ENCODE peak calls at places on chromosomes 1 and 21, in eight cellular contexts. One of them, this sample, is unnamed.
A peak's percentile ranks its signal among the peaks of the same experiment; 100 is the strongest.

GRCh38 chr1:8409107-8409506 is 91.2 kb downstream of the SLC45A1 start:
- DNase-seq in HT1080: no peak
- DNase-seq in stomach: no peak
- DNase-seq in effector CD4-positive, alpha-beta T cell: no peak
- DNase-seq in T1000: no peak
- DNase-seq in NCI-H510A: peak; percentile 9
- DNase-seq in amniotic stem cell: no peak
- DNase-seq in stimulated activated CD4-positive, alpha-beta T cell treated with anti-CD3 and anti-CD28 coated beads, Interleukin-15, amount 100 ng/mL, for 1 hour: no peak
- DNase-seq in this sample: no peak

GRCh38 chr1:36582066-36582755 is 99.5 kb upstream of the CSF3R start:
- DNase-seq in stomach: no peak
- DNase-seq in NCI-H510A: no peak
- DNase-seq in effector CD4-positive, alpha-beta T cell: no peak
- DNase-seq in HT1080: no peak
- DNase-seq in T1000: no peak
- DNase-seq in amniotic stem cell: no peak
- DNase-seq in stimulated activated CD4-positive, alpha-beta T cell treated with anti-CD3 and anti-CD28 coated beads, Interleukin-15, amount 100 ng/mL, for 1 hour: no peak
- DNase-seq in this sample: no peak

GRCh38 chr1:202567747-202568146 is 142.5 kb downstream of the SYT2 start:
- DNase-seq in stimulated activated CD4-positive, alpha-beta T cell treated with anti-CD3 and anti-CD28 coated beads, Interleukin-15, amount 100 ng/mL, for 1 hour: no peak
- DNase-seq in amniotic stem cell: no peak
- DNase-seq in stomach: no peak
- DNase-seq in HT1080: peak; percentile 25
- DNase-seq in effector CD4-positive, alpha-beta T cell: no peak
- DNase-seq in NCI-H510A: no peak
- DNase-seq in T1000: no peak
- DNase-seq in this sample: no peak

GRCh38 chr1:37448185-37448584 is 26.2 kb upstream of the ZC3H12A start:
- DNase-seq in HT1080: no peak
- DNase-seq in NCI-H510A: peak; percentile 57
- DNase-seq in stomach: no peak
- DNase-seq in T1000: no peak
- DNase-seq in effector CD4-positive, alpha-beta T cell: no peak
- DNase-seq in amniotic stem cell: no peak
- DNase-seq in stimulated activated CD4-positive, alpha-beta T cell treated with anti-CD3 and anti-CD28 coated beads, Interleukin-15, amount 100 ng/mL, for 1 hour: no peak
- DNase-seq in this sample: no peak

GRCh38 chr1:117897551-117897950 is 31.9 kb downstream of the GDAP2 start:
- DNase-seq in HT1080: no peak
- DNase-seq in amniotic stem cell: no peak
- DNase-seq in T1000: no peak
- DNase-seq in stomach: no peak
- DNase-seq in effector CD4-positive, alpha-beta T cell: no peak
- DNase-seq in NCI-H510A: no peak
- DNase-seq in stimulated activated CD4-positive, alpha-beta T cell treated with anti-CD3 and anti-CD28 coated beads, Interleukin-15, amount 100 ng/mL, for 1 hour: no peak
- DNase-seq in this sample: no peak

GRCh38 chr1:3691421-3692204 is 39.3 kb downstream of the TP73 start:
- DNase-seq in T1000: no peak
- DNase-seq in stimulated activated CD4-positive, alpha-beta T cell treated with anti-CD3 and anti-CD28 coated beads, Interleukin-15, amount 100 ng/mL, for 1 hour: no peak
- DNase-seq in effector CD4-positive, alpha-beta T cell: no peak
- DNase-seq in amniotic stem cell: no peak
- DNase-seq in stomach: no peak
- DNase-seq in HT1080: no peak
- DNase-seq in NCI-H510A: no peak
- DNase-seq in this sample: peak; percentile 37

GRCh38 chr1:231550448-231550781 is 21.9 kb downstream of the TSNAX start:
- DNase-seq in T1000: no peak
- DNase-seq in stimulated activated CD4-positive, alpha-beta T cell treated with anti-CD3 and anti-CD28 coated beads, Interleukin-15, amount 100 ng/mL, for 1 hour: no peak
- DNase-seq in NCI-H510A: no peak
- DNase-seq in HT1080: peak; percentile 11
- DNase-seq in stomach: no peak
- DNase-seq in effector CD4-positive, alpha-beta T cell: peak; percentile 8
- DNase-seq in amniotic stem cell: no peak
- DNase-seq in this sample: no peak

GRCh38 chr1:36576118-36576517 is 93.4 kb upstream of the CSF3R start:
- DNase-seq in stimulated activated CD4-positive, alpha-beta T cell treated with anti-CD3 and anti-CD28 coated beads, Interleukin-15, amount 100 ng/mL, for 1 hour: peak; percentile 41
- DNase-seq in stomach: peak; percentile 51
- DNase-seq in effector CD4-positive, alpha-beta T cell: peak; percentile 30
- DNase-seq in HT1080: peak; percentile 42
- DNase-seq in amniotic stem cell: no peak
- DNase-seq in T1000: no peak
- DNase-seq in NCI-H510A: peak; percentile 46
- DNase-seq in this sample: peak; percentile 40

GRCh38 chr21:35517848-35518247 is 468.7 kb upstream of the RUNX1 start:
- DNase-seq in effector CD4-positive, alpha-beta T cell: no peak
- DNase-seq in T1000: no peak
- DNase-seq in stomach: no peak
- DNase-seq in HT1080: no peak
- DNase-seq in stimulated activated CD4-positive, alpha-beta T cell treated with anti-CD3 and anti-CD28 coated beads, Interleukin-15, amount 100 ng/mL, for 1 hour: no peak
- DNase-seq in amniotic stem cell: no peak
- DNase-seq in NCI-H510A: no peak
- DNase-seq in this sample: no peak

GRCh38 chr1:1250828-1251284 is 4.3 kb upstream of the C1QTNF12 start:
- DNase-seq in stimulated activated CD4-positive, alpha-beta T cell treated with anti-CD3 and anti-CD28 coated beads, Interleukin-15, amount 100 ng/mL, for 1 hour: peak; percentile 33
- DNase-seq in T1000: no peak
- DNase-seq in amniotic stem cell: no peak
- DNase-seq in stomach: no peak
- DNase-seq in HT1080: no peak
- DNase-seq in NCI-H510A: peak; percentile 97
- DNase-seq in effector CD4-positive, alpha-beta T cell: peak; percentile 63
- DNase-seq in this sample: peak; percentile 71

GRCh38 chr1:217498209-217498608 is 132.7 kb downstream of the GPATCH2 start:
- DNase-seq in amniotic stem cell: no peak
- DNase-seq in effector CD4-positive, alpha-beta T cell: no peak
- DNase-seq in HT1080: no peak
- DNase-seq in stimulated activated CD4-positive, alpha-beta T cell treated with anti-CD3 and anti-CD28 coated beads, Interleukin-15, amount 100 ng/mL, for 1 hour: no peak
- DNase-seq in stomach: no peak
- DNase-seq in NCI-H510A: no peak
- DNase-seq in T1000: no peak
- DNase-seq in this sample: no peak

GRCh38 chr1:151198254-151199127 is at the start of gene PIP5K1A:
- DNase-seq in effector CD4-positive, alpha-beta T cell: peak; percentile 100
- DNase-seq in NCI-H510A: peak; percentile 92
- DNase-seq in stimulated activated CD4-positive, alpha-beta T cell treated with anti-CD3 and anti-CD28 coated beads, Interleukin-15, amount 100 ng/mL, for 1 hour: peak; percentile 97
- DNase-seq in amniotic stem cell: peak; percentile 97
- DNase-seq in T1000: peak; percentile 96
- DNase-seq in HT1080: peak; percentile 96
- DNase-seq in stomach: peak; percentile 99
- DNase-seq in this sample: peak; percentile 95

GRCh38 chr1:72177711-72178110 is 104.6 kb downstream of the NEGR1 start:
- DNase-seq in HT1080: peak; percentile 20
- DNase-seq in effector CD4-positive, alpha-beta T cell: no peak
- DNase-seq in NCI-H510A: no peak
- DNase-seq in stomach: no peak
- DNase-seq in amniotic stem cell: no peak
- DNase-seq in T1000: no peak
- DNase-seq in stimulated activated CD4-positive, alpha-beta T cell treated with anti-CD3 and anti-CD28 coated beads, Interleukin-15, amount 100 ng/mL, for 1 hour: no peak
- DNase-seq in this sample: no peak

GRCh38 chr1:39625462-39626273 is 13.8 kb downstream of the HEYL start:
- DNase-seq in NCI-H510A: no peak
- DNase-seq in T1000: no peak
- DNase-seq in effector CD4-positive, alpha-beta T cell: no peak
- DNase-seq in HT1080: no peak
- DNase-seq in stimulated activated CD4-positive, alpha-beta T cell treated with anti-CD3 and anti-CD28 coated beads, Interleukin-15, amount 100 ng/mL, for 1 hour: no peak
- DNase-seq in amniotic stem cell: no peak
- DNase-seq in stomach: peak; percentile 34
- DNase-seq in this sample: no peak

GRCh38 chr1:196400478-196401453 is 207.5 kb downstream of the KCNT2 start:
- DNase-seq in effector CD4-positive, alpha-beta T cell: no peak
- DNase-seq in T1000: no peak
- DNase-seq in stomach: no peak
- DNase-seq in amniotic stem cell: no peak
- DNase-seq in NCI-H510A: no peak
- DNase-seq in stimulated activated CD4-positive, alpha-beta T cell treated with anti-CD3 and anti-CD28 coated beads, Interleukin-15, amount 100 ng/mL, for 1 hour: no peak
- DNase-seq in HT1080: peak; percentile 70
- DNase-seq in this sample: no peak

GRCh38 chr1:54559771-54560231 is 11.8 kb downstream of the ACOT11 start:
- DNase-seq in effector CD4-positive, alpha-beta T cell: no peak
- DNase-seq in T1000: no peak
- DNase-seq in amniotic stem cell: no peak
- DNase-seq in HT1080: no peak
- DNase-seq in stimulated activated CD4-positive, alpha-beta T cell treated with anti-CD3 and anti-CD28 coated beads, Interleukin-15, amount 100 ng/mL, for 1 hour: no peak
- DNase-seq in stomach: no peak
- DNase-seq in NCI-H510A: no peak
- DNase-seq in this sample: no peak

GRCh38 chr1:224411766-224412165 is 22.8 kb downstream of the WDR26 start:
- DNase-seq in stomach: no peak
- DNase-seq in T1000: no peak
- DNase-seq in HT1080: peak; percentile 23
- DNase-seq in stimulated activated CD4-positive, alpha-beta T cell treated with anti-CD3 and anti-CD28 coated beads, Interleukin-15, amount 100 ng/mL, for 1 hour: no peak
- DNase-seq in effector CD4-positive, alpha-beta T cell: no peak
- DNase-seq in amniotic stem cell: no peak
- DNase-seq in NCI-H510A: no peak
- DNase-seq in this sample: no peak

GRCh38 chr1:207811920-207812720 is 60.3 kb downstream of the CD46 start:
- DNase-seq in stomach: peak; percentile 82
- DNase-seq in T1000: no peak
- DNase-seq in stimulated activated CD4-positive, alpha-beta T cell treated with anti-CD3 and anti-CD28 coated beads, Interleukin-15, amount 100 ng/mL, for 1 hour: no peak
- DNase-seq in amniotic stem cell: no peak
- DNase-seq in HT1080: no peak
- DNase-seq in effector CD4-positive, alpha-beta T cell: no peak
- DNase-seq in NCI-H510A: no peak
- DNase-seq in this sample: no peak

GRCh38 chr1:34781071-34781843 is at the start of gene GJB3:
- DNase-seq in stimulated activated CD4-positive, alpha-beta T cell treated with anti-CD3 and anti-CD28 coated beads, Interleukin-15, amount 100 ng/mL, for 1 hour: no peak
- DNase-seq in effector CD4-positive, alpha-beta T cell: no peak
- DNase-seq in T1000: no peak
- DNase-seq in HT1080: no peak
- DNase-seq in amniotic stem cell: no peak
- DNase-seq in stomach: no peak
- DNase-seq in NCI-H510A: peak; percentile 76
- DNase-seq in this sample: no peak

GRCh38 chr1:243712890-243713425 is 137.1 kb downstream of the AKT3 start:
- DNase-seq in amniotic stem cell: no peak
- DNase-seq in T1000: no peak
- DNase-seq in HT1080: no peak
- DNase-seq in effector CD4-positive, alpha-beta T cell: no peak
- DNase-seq in stomach: no peak
- DNase-seq in stimulated activated CD4-positive, alpha-beta T cell treated with anti-CD3 and anti-CD28 coated beads, Interleukin-15, amount 100 ng/mL, for 1 hour: no peak
- DNase-seq in NCI-H510A: no peak
- DNase-seq in this sample: no peak

GRCh38 chr1:176796583-176796982 is 333.6 kb downstream of the PAPPA2 start:
- DNase-seq in stimulated activated CD4-positive, alpha-beta T cell treated with anti-CD3 and anti-CD28 coated beads, Interleukin-15, amount 100 ng/mL, for 1 hour: no peak
- DNase-seq in NCI-H510A: no peak
- DNase-seq in amniotic stem cell: no peak
- DNase-seq in effector CD4-positive, alpha-beta T cell: no peak
- DNase-seq in stomach: no peak
- DNase-seq in T1000: no peak
- DNase-seq in HT1080: no peak
- DNase-seq in this sample: no peak

GRCh38 chr1:150282558-150282958 is 204 bp downstream of the CIART start:
- DNase-seq in HT1080: no peak
- DNase-seq in T1000: no peak
- DNase-seq in effector CD4-positive, alpha-beta T cell: no peak
- DNase-seq in NCI-H510A: peak; percentile 78
- DNase-seq in stimulated activated CD4-positive, alpha-beta T cell treated with anti-CD3 and anti-CD28 coated beads, Interleukin-15, amount 100 ng/mL, for 1 hour: no peak
- DNase-seq in stomach: no peak
- DNase-seq in amniotic stem cell: no peak
- DNase-seq in this sample: no peak

GRCh38 chr1:219498666-219499065 is 114.2 kb downstream of the ZC3H11B start:
- DNase-seq in stimulated activated CD4-positive, alpha-beta T cell treated with anti-CD3 and anti-CD28 coated beads, Interleukin-15, amount 100 ng/mL, for 1 hour: no peak
- DNase-seq in T1000: no peak
- DNase-seq in stomach: no peak
- DNase-seq in amniotic stem cell: no peak
- DNase-seq in NCI-H510A: no peak
- DNase-seq in HT1080: no peak
- DNase-seq in effector CD4-positive, alpha-beta T cell: no peak
- DNase-seq in this sample: no peak

GRCh38 chr1:85407978-85408377 is 57.0 kb downstream of the DDAH1 start:
- DNase-seq in NCI-H510A: no peak
- DNase-seq in amniotic stem cell: no peak
- DNase-seq in HT1080: no peak
- DNase-seq in effector CD4-positive, alpha-beta T cell: no peak
- DNase-seq in stimulated activated CD4-positive, alpha-beta T cell treated with anti-CD3 and anti-CD28 coated beads, Interleukin-15, amount 100 ng/mL, for 1 hour: no peak
- DNase-seq in stomach: no peak
- DNase-seq in T1000: no peak
- DNase-seq in this sample: no peak

GRCh38 chr1:94858276-94858675 is 38.1 kb downstream of the SLC44A3 start:
- DNase-seq in NCI-H510A: no peak
- DNase-seq in effector CD4-positive, alpha-beta T cell: no peak
- DNase-seq in stomach: no peak
- DNase-seq in amniotic stem cell: no peak
- DNase-seq in T1000: no peak
- DNase-seq in HT1080: no peak
- DNase-seq in stimulated activated CD4-positive, alpha-beta T cell treated with anti-CD3 and anti-CD28 coated beads, Interleukin-15, amount 100 ng/mL, for 1 hour: no peak
- DNase-seq in this sample: no peak

GRCh38 chr1:232385221-232385620 is 244.7 kb downstream of the SIPA1L2 start:
- DNase-seq in T1000: peak; percentile 62
- DNase-seq in amniotic stem cell: peak; percentile 22
- DNase-seq in stimulated activated CD4-positive, alpha-beta T cell treated with anti-CD3 and anti-CD28 coated beads, Interleukin-15, amount 100 ng/mL, for 1 hour: no peak
- DNase-seq in NCI-H510A: no peak
- DNase-seq in HT1080: peak; percentile 78
- DNase-seq in stomach: no peak
- DNase-seq in effector CD4-positive, alpha-beta T cell: no peak
- DNase-seq in this sample: no peak

GRCh38 chr1:244460195-244460594 is 878 bp upstream of the CATSPERE start:
- DNase-seq in stomach: no peak
- DNase-seq in T1000: peak; percentile 5
- DNase-seq in effector CD4-positive, alpha-beta T cell: no peak
- DNase-seq in amniotic stem cell: no peak
- DNase-seq in HT1080: peak; percentile 39
- DNase-seq in stimulated activated CD4-positive, alpha-beta T cell treated with anti-CD3 and anti-CD28 coated beads, Interleukin-15, amount 100 ng/mL, for 1 hour: no peak
- DNase-seq in NCI-H510A: no peak
- DNase-seq in this sample: no peak

GRCh38 chr21:28439852-28440251 is 552.8 kb downstream of the LTN1 start:
- DNase-seq in T1000: no peak
- DNase-seq in effector CD4-positive, alpha-beta T cell: no peak
- DNase-seq in NCI-H510A: no peak
- DNase-seq in stomach: no peak
- DNase-seq in HT1080: no peak
- DNase-seq in stimulated activated CD4-positive, alpha-beta T cell treated with anti-CD3 and anti-CD28 coated beads, Interleukin-15, amount 100 ng/mL, for 1 hour: no peak
- DNase-seq in amniotic stem cell: no peak
- DNase-seq in this sample: no peak

GRCh38 chr1:175504875-175505555 is 238.4 kb downstream of the TNR start:
- DNase-seq in T1000: no peak
- DNase-seq in amniotic stem cell: no peak
- DNase-seq in NCI-H510A: no peak
- DNase-seq in effector CD4-positive, alpha-beta T cell: no peak
- DNase-seq in stomach: no peak
- DNase-seq in stimulated activated CD4-positive, alpha-beta T cell treated with anti-CD3 and anti-CD28 coated beads, Interleukin-15, amount 100 ng/mL, for 1 hour: no peak
- DNase-seq in HT1080: no peak
- DNase-seq in this sample: no peak

GRCh38 chr1:57423135-57424131 is at the start of gene DAB1:
- DNase-seq in amniotic stem cell: no peak
- DNase-seq in HT1080: no peak
- DNase-seq in effector CD4-positive, alpha-beta T cell: no peak
- DNase-seq in NCI-H510A: peak; percentile 57
- DNase-seq in stimulated activated CD4-positive, alpha-beta T cell treated with anti-CD3 and anti-CD28 coated beads, Interleukin-15, amount 100 ng/mL, for 1 hour: no peak
- DNase-seq in T1000: peak; percentile 18
- DNase-seq in stomach: no peak
- DNase-seq in this sample: no peak

GRCh38 chr1:22763479-22764200 is 53.0 kb downstream of the EPHB2 start:
- DNase-seq in amniotic stem cell: no peak
- DNase-seq in stomach: no peak
- DNase-seq in effector CD4-positive, alpha-beta T cell: no peak
- DNase-seq in NCI-H510A: no peak
- DNase-seq in T1000: no peak
- DNase-seq in HT1080: peak; percentile 30
- DNase-seq in stimulated activated CD4-positive, alpha-beta T cell treated with anti-CD3 and anti-CD28 coated beads, Interleukin-15, amount 100 ng/mL, for 1 hour: no peak
- DNase-seq in this sample: no peak

GRCh38 chr1:203807211-203807610 is 11.8 kb downstream of the ZBED6 start:
- DNase-seq in effector CD4-positive, alpha-beta T cell: no peak
- DNase-seq in NCI-H510A: no peak
- DNase-seq in T1000: no peak
- DNase-seq in stomach: no peak
- DNase-seq in amniotic stem cell: peak; percentile 25
- DNase-seq in stimulated activated CD4-positive, alpha-beta T cell treated with anti-CD3 and anti-CD28 coated beads, Interleukin-15, amount 100 ng/mL, for 1 hour: no peak
- DNase-seq in HT1080: no peak
- DNase-seq in this sample: no peak

GRCh38 chr21:17472592-17473271 is 40.1 kb upstream of the CXADR start:
- DNase-seq in amniotic stem cell: no peak
- DNase-seq in effector CD4-positive, alpha-beta T cell: no peak
- DNase-seq in NCI-H510A: no peak
- DNase-seq in HT1080: no peak
- DNase-seq in T1000: no peak
- DNase-seq in stimulated activated CD4-positive, alpha-beta T cell treated with anti-CD3 and anti-CD28 coated beads, Interleukin-15, amount 100 ng/mL, for 1 hour: no peak
- DNase-seq in stomach: peak; percentile 45
- DNase-seq in this sample: no peak